ENCODE peak calls at places on chromosomes 13 and 19, in four cellular contexts. T is NCI-H460, H is left cardiac atrium, M is ureter. L is an unnamed sample.

GRCh38 chr13:40508112-40508511 is 158.3 kb downstream of the FOXO1 start:
- DNase-seq in T (no peak), H (no peak), M (no peak), L (no peak)

GRCh38 chr13:113732961-113733950 is 25.8 kb upstream of the TMEM255B start:
- DNase-seq in T (no peak), H (no peak), M (no peak), L (no peak)

GRCh38 chr13:48571121-48571901 is 38.4 kb upstream of the RCBTB2 start:
- DNase-seq in H (no peak), M (no peak), T (no peak), L (no peak)

GRCh38 chr13:25463496-25463895 is 91.7 kb downstream of the ATP8A2 start:
- DNase-seq in H (no peak), M (no peak), T (no peak), L (no peak)

GRCh38 chr19:31656507-31656906 is 307.3 kb upstream of the TSHZ3 start:
- DNase-seq in M (no peak), H (no peak), T (no peak), L (no peak)

GRCh38 chr13:49410477-49410876 is 33.4 kb downstream of the CAB39L start:
- DNase-seq in H (no peak), T (no peak), M (no peak), L (no peak)

GRCh38 chr13:45490068-45490467 is 25.3 kb downstream of the COG3 start:
- DNase-seq in M (no peak), H (no peak), T (no peak), L (peak)

GRCh38 chr13:79779761-79780160 is 298.8 kb downstream of the NDFIP2 start:
- DNase-seq in T (no peak), H (peak), M (no peak), L (peak)

GRCh38 chr19:2422951-2423880 is 4.2 kb downstream of the TIMM13 start:
- DNase-seq in H (no peak), T (no peak), M (no peak), L (no peak)

GRCh38 chr19:46785054-46785979 is 3.1 kb downstream of the SLC1A5 start:
- DNase-seq in M (no peak), T (no peak), H (no peak), L (no peak)

GRCh38 chr13:46113596-46113995 is 8.8 kb upstream of the CPB2 start:
- DNase-seq in H (no peak), T (no peak), M (no peak), L (no peak)

GRCh38 chr19:7978196-7978825 is 27.1 kb downstream of the ELAVL1 start:
- DNase-seq in M (no peak), T (no peak), H (no peak), L (no peak)

GRCh38 chr13:77980592-77980991 is 62.0 kb upstream of the EDNRB start:
- DNase-seq in H (peak), M (no peak), T (peak), L (peak)

L was measured in mesendoderm.